ENCODE peak calls at places on chromosomes 7 and 10, in four cellular contexts. Q is T-helper 9 cell, X is mucosa of gallbladder, M is AG10803. D is an unnamed sample.
A peak's percentile ranks its signal among the peaks of the same experiment; 100 is the strongest.

GRCh38 chr10:51743146-51743545 is 43.8 kb upstream of the CSTF2T start:
- DNase-seq in Q (no peak), X (no peak), M (peak; percentile 72), D (no peak)

GRCh38 chr10:121696854-121697253 is 98.6 kb upstream of the FGFR2 start:
- DNase-seq in Q (no peak), X (peak; percentile 25), M (no peak), D (no peak)

GRCh38 chr10:60465801-60466200 is 76.1 kb upstream of the ANK3 start:
- DNase-seq in Q (no peak), X (no peak), M (no peak), D (no peak)

GRCh38 chr7:29330136-29330535 is 135.6 kb downstream of the CHN2 start:
- DNase-seq in Q (no peak), X (no peak), M (no peak), D (no peak)

GRCh38 chr7:52261052-52261451 is 774.4 kb upstream of the POM121L12 start:
- DNase-seq in Q (no peak), X (no peak), M (no peak), D (peak; percentile 78)

GRCh38 chr10:112456533-112456932 is 9.5 kb downstream of the VTI1A start:
- DNase-seq in Q (no peak), X (no peak), M (no peak), D (no peak)

GRCh38 chr10:24518981-24519597 is 204.6 kb downstream of the ARHGAP21 start:
- DNase-seq in Q (peak; percentile 20), X (peak; percentile 75), M (peak; percentile 54), D (no peak)

GRCh38 chr10:130884456-130884855 is 427.1 kb downstream of the TCERG1L start:
- DNase-seq in Q (no peak), X (no peak), M (no peak), D (no peak)

GRCh38 chr7:101614939-101615302 is 14.2 kb downstream of the MYL10 start:
- DNase-seq in Q (no peak), X (no peak), M (peak; percentile 55), D (no peak)

GRCh38 chr7:20307119-20307518 is 23.6 kb upstream of the ITGB8 start:
- DNase-seq in Q (no peak), X (no peak), M (peak; percentile 54), D (no peak)

D was measured in esophagus muscularis mucosa.